ENCODE peak calls at places on chromosomes 1 and 21, in nine cellular contexts. D is A673; O is transverse colon; K is HCT116; A is left lung; B is suprapubic skin; W is pancreas; Y is lower lobe of right lung; P is CD4-positive, alpha-beta memory T cell. C is an unnamed sample. For H3K4me1 and H3K9me3, the result is how much of the 10 kb centered on the place peaks cover.

GRCh38 chr1:24277420-24278169 is 41.6 kb upstream of the GRHL3 start:
- DNase-seq in D (peak), O (no peak), K (no peak), A (no peak), B (no peak), W (no peak), Y (no peak), P (no peak), C (no peak)

GRCh38 chr1:199691540-199691939 is 336.0 kb upstream of the NR5A2 start:
- DNase-seq in D (peak), O (no peak), K (peak), A (no peak), B (no peak), W (no peak), Y (no peak), P (no peak), C (no peak)

GRCh38 chr21:46185717-46186116 is 1.5 kb upstream of the SPATC1L start:
- DNase-seq in D (no peak), O (no peak), K (no peak), A (no peak), B (peak), W (no peak), Y (no peak), P (no peak), C (no peak)

GRCh38 chr21:28442624-28443023 is 550.1 kb downstream of the LTN1 start:
- DNase-seq in D (no peak), O (no peak), K (no peak), A (no peak), B (no peak), W (no peak), Y (no peak), P (no peak), C (no peak)

GRCh38 chr1:155940993-155941844 is at the start of gene RXFP4:
- DNase-seq in D (peak), O (peak), K (no peak), A (no peak), B (no peak), W (no peak), Y (peak), P (no peak), C (no peak)

GRCh38 chr1:35085421-35085820 is 6.2 kb downstream of the ZMYM1 start:
- DNase-seq in D (no peak), O (no peak), K (no peak), A (no peak), B (no peak), W (no peak), Y (no peak), P (no peak), C (no peak)

GRCh38 chr1:23577056-23577985 is 18.0 kb upstream of the ID3 start:
- DNase-seq in D (no peak), O (no peak), K (no peak), A (no peak), B (no peak), W (no peak), Y (no peak), P (no peak), C (no peak)

GRCh38 chr1:213119794-213120193 is 68.8 kb downstream of the RPS6KC1 start:
- DNase-seq in D (no peak), O (no peak), K (no peak), A (no peak), B (no peak), W (no peak), Y (no peak), P (no peak), C (no peak)

GRCh38 chr1:161082996-161083742 is 6.2 kb downstream of the NECTIN4 start:
- DNase-seq in D (no peak), O (peak), K (peak), A (peak), B (peak), W (peak), Y (peak), P (no peak), C (no peak)

GRCh38 chr1:197481101-197481500 is 213.0 kb downstream of the CRB1 start:
- DNase-seq in D (peak), O (no peak), K (no peak), A (no peak), B (no peak), W (no peak), Y (no peak), P (peak), C (no peak)

GRCh38 chr1:239956230-239956629 is 135.5 kb upstream of the FMN2 start:
- DNase-seq in D (no peak), O (no peak), K (no peak), A (no peak), B (no peak), W (no peak), Y (no peak), P (no peak), C (no peak)

GRCh38 chr1:239952348-239953307 is 139.1 kb upstream of the FMN2 start:
- DNase-seq in D (peak), O (no peak), K (no peak), A (no peak), B (no peak), W (no peak), Y (no peak), P (no peak), C (no peak)

GRCh38 chr1:239955431-239955830 is 136.3 kb upstream of the FMN2 start:
- DNase-seq in D (no peak), O (no peak), K (no peak), A (no peak), B (no peak), W (no peak), Y (no peak), P (no peak), C (no peak)

GRCh38 chr1:239951518-239952130 is 140.1 kb upstream of the FMN2 start:
- DNase-seq in D (peak), O (peak), K (peak), A (no peak), B (no peak), W (peak), Y (no peak), P (peak), C (no peak)

GRCh38 chr1:239954836-239955235 is 136.8 kb upstream of the FMN2 start:
- DNase-seq in D (no peak), O (no peak), K (no peak), A (no peak), B (no peak), W (no peak), Y (no peak), P (no peak), C (no peak)
- H3K4me1 ChIP-seq in D (under half), O (under half), K (under half), A (under half), B (under half), W (under half), Y (under half), P (under half), C (under half)

GRCh38 chr1:231387770-231388669 is 34.1 kb downstream of the EGLN1 start:
- DNase-seq in D (peak), O (no peak), K (no peak), A (no peak), B (no peak), W (no peak), Y (no peak), P (no peak), C (no peak)
- H3K9me3 ChIP-seq in D (under half), O (under half), K (under half), A (under half), B (under half), W (under half), Y (under half), P (under half), C (under half)

DNA sequence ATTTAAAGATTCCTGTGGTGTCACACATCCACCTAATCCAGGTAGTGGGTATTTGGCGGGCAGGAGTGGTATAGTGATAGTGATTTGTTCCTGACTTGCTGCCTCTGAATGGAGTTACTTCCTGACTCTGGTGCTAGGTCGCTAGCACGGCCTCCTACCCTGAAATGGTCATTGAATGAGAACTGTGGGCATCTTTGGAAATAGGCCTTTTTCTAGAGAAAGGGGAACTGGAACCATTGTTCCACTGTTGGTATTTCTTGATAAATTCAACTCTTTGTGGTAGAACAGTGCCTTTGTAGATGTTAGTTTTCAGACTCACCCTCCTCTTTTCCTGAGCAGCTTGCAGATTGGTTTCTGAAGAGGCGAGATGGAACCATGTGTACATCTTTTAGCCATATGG is 1.5 kb downstream of the QSOX1 start:
- DNase-seq in D (no peak), O (no peak), K (no peak), A (no peak), B (no peak), W (no peak), Y (no peak), P (no peak), C (no peak)
- H3K27ac ChIP-seq in D (no peak), O (peak), K (no peak), A (peak), B (no peak), W (peak), Y (peak), P (no peak), C (no peak)

DNA sequence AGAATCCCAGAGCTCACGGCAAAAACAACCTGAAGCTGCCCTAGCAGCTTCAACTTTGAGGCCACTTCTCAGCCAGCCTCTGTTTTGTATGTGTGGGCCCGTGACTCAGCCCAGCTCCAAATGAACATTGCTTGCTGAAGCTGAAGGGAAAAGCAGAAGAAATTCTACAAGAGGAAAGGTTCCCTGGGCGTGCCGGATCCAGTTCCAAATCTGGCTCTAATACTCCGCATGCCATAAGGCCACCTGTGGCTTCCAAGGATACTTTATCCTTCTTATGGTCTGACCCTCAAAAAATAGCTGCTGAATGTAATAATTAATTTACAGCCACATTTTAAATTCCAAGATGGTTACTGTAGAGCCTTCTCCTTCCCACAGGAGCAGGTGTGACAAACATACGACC is 24.3 kb downstream of the TSPAN2 start:
- DNase-seq in D (no peak), O (no peak), K (no peak), A (no peak), B (no peak), W (no peak), Y (no peak), P (no peak), C (no peak)
- H3K4me1 ChIP-seq in D (under half), O (under half), K (under half), A (under half), B (under half), W (under half), Y (under half), P (half or more), C (under half)

GRCh38 chr1:247156787-247157232 is 15.0 kb downstream of the ZNF124 start:
- DNase-seq in D (no peak), O (no peak), K (no peak), A (no peak), B (no peak), W (no peak), Y (no peak), P (no peak), C (no peak)
- H3K9me3 ChIP-seq in D (half or more), O (half or more), K (under half), A (half or more), B (half or more), W (under half), Y (half or more), P (half or more), C (half or more)

GRCh38 chr1:113456967-113457366 is 66.7 kb downstream of the MAGI3 start:
- DNase-seq in D (peak), O (no peak), K (peak), A (no peak), B (no peak), W (no peak), Y (no peak), P (no peak), C (no peak)

GRCh38 chr1:113455374-113455773 is 65.1 kb downstream of the MAGI3 start:
- DNase-seq in D (no peak), O (no peak), K (no peak), A (no peak), B (no peak), W (no peak), Y (no peak), P (no peak), C (no peak)

GRCh38 chr1:113452921-113453770 is 62.8 kb downstream of the MAGI3 start:
- DNase-seq in D (peak), O (peak), K (peak), A (no peak), B (no peak), W (no peak), Y (no peak), P (peak), C (no peak)

GRCh38 chr1:113451710-113452109 is 61.4 kb downstream of the MAGI3 start:
- DNase-seq in D (no peak), O (no peak), K (no peak), A (no peak), B (no peak), W (no peak), Y (no peak), P (no peak), C (no peak)

GRCh38 chr1:113453771-113454083 is 63.4 kb downstream of the MAGI3 start:
- DNase-seq in D (no peak), O (no peak), K (no peak), A (no peak), B (no peak), W (no peak), Y (no peak), P (no peak), C (no peak)
- H3K27ac ChIP-seq in D (no peak), O (no peak), K (no peak), A (peak), B (no peak), W (no peak), Y (peak), P (no peak), C (no peak)

DNA sequence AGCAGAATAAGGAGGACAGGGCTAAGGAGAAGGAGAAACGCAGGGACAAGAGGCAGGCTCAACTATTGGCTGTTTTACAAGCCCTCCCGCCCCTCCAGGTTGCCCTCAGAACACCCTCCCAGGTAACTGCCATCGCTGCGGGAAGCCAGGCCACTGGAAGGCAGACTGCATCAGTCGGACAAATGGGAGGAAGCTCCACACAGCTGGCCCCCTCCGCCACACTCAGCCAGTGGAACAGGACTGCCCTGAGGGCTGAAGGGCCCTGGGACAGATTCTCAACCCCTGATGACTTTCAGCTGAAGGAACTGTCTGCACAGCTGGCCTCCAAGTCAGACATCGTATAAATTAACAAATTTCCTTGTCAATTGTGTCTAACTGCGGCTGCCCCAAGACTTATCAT is 21.8 kb downstream of the LRRC3 start:
- DNase-seq in D (no peak), O (no peak), K (no peak), A (no peak), B (peak), W (no peak), Y (no peak), P (no peak), C (no peak)
- H3K4me1 ChIP-seq in D (under half), O (under half), K (under half), A (under half), B (under half), W (under half), Y (under half), P (under half), C (under half)

GRCh38 chr1:152227310-152227928 is 3.4 kb upstream of the HRNR start:
- DNase-seq in D (no peak), O (no peak), K (no peak), A (no peak), B (no peak), W (no peak), Y (no peak), P (no peak), C (no peak)
- H3K9me3 ChIP-seq in D (under half), O (under half), K (under half), A (under half), B (under half), W (under half), Y (under half), P (under half), C (under half)

DNA sequence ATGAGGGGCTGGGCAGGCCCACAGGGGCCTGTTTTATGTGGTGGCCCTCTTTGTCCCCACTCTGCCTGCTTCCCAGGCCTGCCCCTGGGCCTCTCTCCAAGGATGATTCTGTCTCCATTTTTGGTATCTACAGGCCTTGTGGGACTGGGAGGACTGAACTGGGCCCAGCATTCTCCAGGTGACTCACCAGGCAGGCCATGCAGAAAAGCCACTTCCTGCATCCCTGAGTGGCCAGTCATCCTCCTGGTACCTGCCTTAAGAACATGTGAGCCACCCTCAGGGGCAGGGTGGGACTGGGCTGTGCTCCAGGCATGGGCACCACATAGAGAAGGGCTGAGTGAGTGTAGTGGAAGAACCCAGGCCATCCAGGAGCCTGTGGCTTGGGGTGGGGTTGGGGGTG is 20.0 kb upstream of the BCAR3 start:
- DNase-seq in D (no peak), O (no peak), K (peak), A (peak), B (no peak), W (no peak), Y (no peak), P (no peak), C (no peak)
- H3K27ac ChIP-seq in D (no peak), O (no peak), K (peak), A (no peak), B (no peak), W (no peak), Y (no peak), P (no peak), C (no peak)

GRCh38 chr1:21914880-21915640 is 22.1 kb downstream of the HSPG2 start:
- DNase-seq in D (no peak), O (peak), K (no peak), A (no peak), B (no peak), W (peak), Y (peak), P (no peak), C (no peak)

GRCh38 chr1:21913763-21914162 is 23.3 kb downstream of the HSPG2 start:
- DNase-seq in D (no peak), O (no peak), K (no peak), A (no peak), B (no peak), W (no peak), Y (no peak), P (no peak), C (no peak)

GRCh38 chr1:21916447-21917240 is 20.5 kb downstream of the HSPG2 start:
- DNase-seq in D (no peak), O (no peak), K (no peak), A (no peak), B (no peak), W (no peak), Y (no peak), P (no peak), C (no peak)

GRCh38 chr1:21913258-21913657 is 23.9 kb downstream of the HSPG2 start:
- DNase-seq in D (no peak), O (no peak), K (no peak), A (no peak), B (no peak), W (no peak), Y (no peak), P (no peak), C (no peak)

DNA sequence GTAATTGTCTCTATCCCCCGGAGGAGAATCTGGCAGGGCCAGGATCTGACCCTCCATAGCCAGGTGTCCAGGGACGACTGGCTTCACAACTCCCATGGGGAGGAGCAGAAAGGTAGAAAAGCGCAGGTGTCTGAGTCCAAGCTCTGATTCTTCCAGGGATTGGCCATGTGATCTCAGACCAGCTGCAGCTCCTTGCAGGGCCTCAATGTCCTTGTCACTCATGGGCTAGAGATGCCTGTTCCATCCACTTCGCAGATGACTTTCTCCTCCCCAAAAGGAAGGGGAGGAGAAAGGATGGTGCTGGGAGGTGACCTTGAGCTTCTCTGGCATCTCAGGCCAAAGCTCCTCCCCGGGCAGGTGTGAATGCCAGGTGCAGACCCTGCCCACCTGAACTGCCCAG is 22.6 kb downstream of the HSPG2 start:
- DNase-seq in D (no peak), O (no peak), K (no peak), A (no peak), B (no peak), W (no peak), Y (no peak), P (no peak), C (no peak)
- H3K4me1 ChIP-seq in D (under half), O (half or more), K (under half), A (under half), B (half or more), W (under half), Y (half or more), P (under half), C (under half)